ENCODE peak calls at places on chromosome 4, in ten cellular contexts. X is RWPE1, V is MV-4-11, G is OCI-M1, Y is PC-3, P is AG08396, T is iPS DF 19.7, O is T-helper 1 cell, R is renal cortical epithelial cell, Z is T-helper 17 cell. N is an unnamed sample.

GRCh38 chr4:138957302-138957701 is 58.3 kb upstream of the NOCT start:
- DNase-seq in G (no peak), V (no peak), T (no peak), X (no peak), O (no peak), Y (no peak), Z (no peak), P (no peak), R (no peak), N (no peak)

GRCh38 chr4:156820931-156821330 is 150.7 kb downstream of the PDGFC start:
- DNase-seq in T (no peak), X (no peak), Z (no peak), Y (no peak), G (no peak), O (no peak), V (no peak), P (no peak), R (no peak), N (no peak)

GRCh38 chr4:169266081-169266480 is 4.7 kb downstream of the SH3RF1 start:
- DNase-seq in Y (no peak), T (no peak), V (no peak), R (no peak), P (no peak), X (no peak), Z (no peak), G (no peak), O (no peak), N (no peak)

GRCh38 chr4:111854494-111855087 is 290.7 kb upstream of the FAM241A start:
- DNase-seq in V (peak; percentile 22), P (peak; percentile 10), O (peak; percentile 1), T (no peak), G (peak; percentile 65), Y (peak; percentile 49), Z (no peak), R (peak; percentile 38), X (peak; percentile 16), N (peak; percentile 31)

GRCh38 chr4:104879367-104879766 is 267.3 kb upstream of the TET2 start:
- DNase-seq in T (no peak), V (peak; percentile 68), X (no peak), Z (no peak), O (peak; percentile 66), P (no peak), G (peak; percentile 88), Y (peak; percentile 59), R (peak; percentile 13), N (no peak)

GRCh38 chr4:98094118-98094517 is 49.2 kb downstream of the STPG2 start:
- DNase-seq in Y (peak; percentile 68), P (no peak), V (no peak), Z (no peak), T (no peak), R (peak; percentile 71), O (no peak), X (no peak), G (no peak), N (no peak)

GRCh38 chr4:113732923-113733527 is 28.5 kb downstream of the CAMK2D start:
- DNase-seq in T (no peak), O (peak; percentile 24), G (no peak), V (no peak), X (no peak), P (no peak), R (no peak), Y (no peak), Z (no peak), N (no peak)

GRCh38 chr4:36786519-36786918 is 458.0 kb upstream of the NWD2 start:
- DNase-seq in Z (no peak), P (no peak), X (no peak), T (no peak), O (no peak), R (no peak), G (peak; percentile 72), V (no peak), Y (no peak), N (no peak)

GRCh38 chr4:4854649-4855292 is 4.7 kb upstream of the MSX1 start:
- DNase-seq in R (no peak), T (no peak), X (no peak), Z (no peak), V (no peak), Y (no peak), G (no peak), P (no peak), O (no peak), N (no peak)

GRCh38 chr4:156781852-156782251 is 189.7 kb downstream of the PDGFC start:
- DNase-seq in P (no peak), Z (no peak), V (no peak), T (no peak), Y (peak; percentile 41), G (no peak), X (peak; percentile 58), O (no peak), R (peak; percentile 80), N (no peak)

GRCh38 chr4:15753786-15754185 is 24.3 kb upstream of the CD38 start:
- DNase-seq in Z (no peak), T (no peak), Y (peak; percentile 37), R (peak; percentile 9), P (no peak), G (no peak), X (no peak), V (no peak), O (no peak), N (no peak)

GRCh38 chr4:124322234-124322831 is 390.2 kb downstream of the ANKRD50 start:
- DNase-seq in R (peak; percentile 35), Y (peak; percentile 69), G (peak; percentile 76), Z (no peak), X (peak; percentile 17), V (peak; percentile 27), O (peak; percentile 13), T (no peak), P (peak; percentile 18), N (peak; percentile 32)

N was measured in NCI-H1048.